ENCODE peak calls at places on chromosomes 5 and 9, in eight cellular contexts. O, K, D, H, U, Q, C and F are unnamed samples.

GRCh38 chr9:89497181-89497963 is 541 bp downstream of the SEMA4D start:
- DNase-seq in O (no peak), K (peak), D (no peak), H (peak), U (no peak), Q (no peak), C (peak), F (peak)

GRCh38 chr5:76579166-76579765 is 43.9 kb downstream of the F2RL2 start:
- DNase-seq in O (peak), K (no peak), D (no peak), H (no peak), U (no peak), Q (no peak), C (no peak), F (no peak)

GRCh38 chr9:74770508-74771261 is 117.0 kb downstream of the TRPM6 start:
- DNase-seq in O (no peak), K (peak), D (peak), H (peak), U (peak), Q (no peak), C (no peak), F (peak)

GRCh38 chr5:36614657-36615308 is 8.4 kb downstream of the SLC1A3 start:
- DNase-seq in O (no peak), K (no peak), D (no peak), H (no peak), U (no peak), Q (no peak), C (no peak), F (no peak)

GRCh38 chr5:130643321-130643720 is 521.7 kb downstream of the HINT1 start:
- DNase-seq in O (no peak), K (no peak), D (no peak), H (no peak), U (no peak), Q (no peak), C (no peak), F (no peak)

GRCh38 chr9:4592325-4592724 is 69.8 kb upstream of the PLPP6 start:
- DNase-seq in O (no peak), K (no peak), D (no peak), H (no peak), U (no peak), Q (no peak), C (no peak), F (no peak)

GRCh38 chr5:89303033-89303480 is 420.1 kb upstream of the MEF2C start:
- DNase-seq in O (no peak), K (no peak), D (no peak), H (peak), U (no peak), Q (no peak), C (no peak), F (no peak)

GRCh38 chr5:154861946-154862345 is 3.5 kb downstream of the CNOT8 start:
- DNase-seq in O (no peak), K (no peak), D (no peak), H (no peak), U (no peak), Q (no peak), C (no peak), F (no peak)

GRCh38 chr5:35803221-35803651 is 53.5 kb upstream of the IL7R start:
- DNase-seq in O (peak), K (peak), D (no peak), H (no peak), U (no peak), Q (no peak), C (peak), F (no peak)

GRCh38 chr9:137972355-137972987 is 94.9 kb downstream of the CACNA1B start:
- DNase-seq in O (no peak), K (peak), D (no peak), H (no peak), U (no peak), Q (no peak), C (no peak), F (no peak)

GRCh38 chr9:36030871-36031270 is 5.8 kb upstream of the RECK start:
- DNase-seq in O (no peak), K (no peak), D (no peak), H (no peak), U (no peak), Q (no peak), C (no peak), F (no peak)

GRCh38 chr5:14447958-14448881 is 133.4 kb upstream of the OTULINL start:
- DNase-seq in O (no peak), K (peak), D (no peak), H (peak), U (no peak), Q (no peak), C (peak), F (peak)

GRCh38 chr9:72445291-72446000 is 76.0 kb upstream of the TMC1 start:
- DNase-seq in O (peak), K (no peak), D (no peak), H (no peak), U (no peak), Q (no peak), C (no peak), F (no peak)

GRCh38 chr9:93918071-93918470 is 37.1 kb downstream of the BARX1 start:
- DNase-seq in O (no peak), K (no peak), D (no peak), H (no peak), U (no peak), Q (no peak), C (no peak), F (no peak)

GRCh38 chr5:74556631-74557595 is 83.6 kb downstream of the ENC1 start:
- DNase-seq in O (peak), K (peak), D (no peak), H (no peak), U (no peak), Q (no peak), C (no peak), F (no peak)

GRCh38 chr5:133265720-133266575 is 214.1 kb downstream of the HSPA4 start:
- DNase-seq in O (no peak), K (no peak), D (no peak), H (peak), U (no peak), Q (no peak), C (no peak), F (peak)
- TF ChIP-seq CTCF in O (no peak), K (no peak), D (no peak), H (no peak), U (no peak), Q (no peak), C (no peak), F (no peak)

GRCh38 chr9:90974007-90974406 is 172.4 kb downstream of the SYK start:
- DNase-seq in O (peak), K (no peak), D (no peak), H (no peak), U (no peak), Q (no peak), C (no peak), F (no peak)
- TF ChIP-seq CTCF in O (no peak), K (no peak), D (no peak), H (no peak), U (no peak), Q (no peak), C (no peak), F (no peak)

GRCh38 chr9:129483467-129484324 is 137.2 kb downstream of the C9orf50 start:
- DNase-seq in O (peak), K (no peak), D (peak), H (no peak), U (no peak), Q (peak), C (peak), F (no peak)

GRCh38 chr9:129481424-129481823 is 139.5 kb downstream of the C9orf50 start:
- DNase-seq in O (no peak), K (no peak), D (no peak), H (no peak), U (no peak), Q (no peak), C (peak), F (no peak)

GRCh38 chr9:129480705-129481104 is 140.2 kb downstream of the C9orf50 start:
- DNase-seq in O (no peak), K (no peak), D (no peak), H (no peak), U (no peak), Q (no peak), C (no peak), F (no peak)

GRCh38 chr9:129482521-129483466 is 138.1 kb downstream of the C9orf50 start:
- DNase-seq in O (peak), K (peak), D (peak), H (no peak), U (peak), Q (peak), C (peak), F (peak)

DNA sequence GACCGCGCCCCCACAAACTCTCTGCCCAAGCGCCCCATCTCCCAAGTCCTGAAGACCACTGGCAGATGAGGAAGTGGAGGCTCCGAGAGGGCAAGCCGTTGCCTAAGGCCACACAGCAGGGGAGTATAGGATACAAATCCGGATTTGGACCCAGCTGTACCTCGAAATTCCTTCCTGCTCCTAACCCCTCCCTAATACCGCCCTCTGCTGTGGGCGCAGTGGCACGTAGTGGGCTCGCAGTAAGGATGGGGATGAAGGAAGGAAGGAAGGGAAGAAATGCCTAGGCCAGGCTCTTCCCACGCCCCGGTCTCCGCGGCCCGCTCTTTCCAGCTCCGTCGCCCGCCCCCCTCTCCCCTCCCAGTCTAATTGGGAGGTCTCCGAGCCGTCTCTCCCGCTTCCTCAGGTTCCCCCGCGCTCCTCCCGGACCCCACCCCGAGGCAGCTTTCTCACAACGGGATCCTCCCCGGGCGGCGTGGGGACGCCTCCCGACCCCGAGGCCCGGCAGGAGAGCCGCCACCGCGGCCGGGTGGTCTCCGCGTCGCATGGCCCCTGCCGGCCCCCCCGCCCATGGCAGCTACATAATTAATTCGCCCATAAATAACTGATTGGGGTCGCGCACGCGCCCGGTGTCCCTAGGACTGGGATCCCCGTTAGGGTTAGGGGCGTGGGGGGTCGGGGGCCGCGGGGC is 138.9 kb downstream of the C9orf50 start:
- DNase-seq in O (no peak), K (no peak), D (peak), H (no peak), U (no peak), Q (no peak), C (peak), F (no peak)
- TF ChIP-seq CTCF in O (peak), K (no peak), D (no peak), H (no peak), U (no peak), Q (no peak), C (peak), F (no peak)

GRCh38 chr9:37466037-37466709 is 923 bp upstream of the ZBTB5 start:
- DNase-seq in O (no peak), K (peak), D (peak), H (no peak), U (no peak), Q (peak), C (peak), F (peak)
- TF ChIP-seq CTCF in O (no peak), K (no peak), D (no peak), H (no peak), U (no peak), Q (no peak), C (no peak), F (no peak)

DNA sequence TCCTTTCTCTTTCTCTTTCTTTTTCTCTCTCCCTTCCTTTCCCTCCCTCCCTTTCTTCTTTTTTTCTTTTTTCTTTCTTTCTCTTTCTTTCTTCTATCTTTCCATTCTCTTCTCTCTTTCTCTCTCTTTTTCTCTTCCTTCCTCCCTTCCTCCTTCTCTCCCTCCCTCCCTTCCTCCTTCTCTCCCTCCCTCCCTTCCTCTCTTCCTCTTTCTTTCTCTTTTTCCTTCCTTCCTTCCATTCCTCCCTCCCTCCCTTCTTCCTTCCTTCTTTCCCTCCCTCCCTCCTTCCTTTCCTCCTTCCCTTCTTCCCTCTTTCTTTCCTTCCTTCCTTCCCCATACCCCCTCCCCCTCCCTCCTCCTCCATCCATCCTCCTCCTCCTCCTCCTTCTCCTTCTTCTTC is 243.3 kb upstream of the CTNND2 start:
- DNase-seq in O (no peak), K (no peak), D (no peak), H (no peak), U (no peak), Q (no peak), C (no peak), F (no peak)
- TF ChIP-seq CTCF in O (no peak), K (no peak), D (no peak), H (no peak), U (no peak), Q (no peak), C (no peak), F (no peak)

GRCh38 chr5:170587808-170588207 is 84.0 kb downstream of the KCNIP1 start:
- DNase-seq in O (no peak), K (no peak), D (no peak), H (no peak), U (no peak), Q (no peak), C (no peak), F (no peak)

GRCh38 chr5:170584003-170584402 is 80.2 kb downstream of the KCNIP1 start:
- DNase-seq in O (no peak), K (no peak), D (no peak), H (no peak), U (no peak), Q (no peak), C (no peak), F (no peak)

GRCh38 chr5:170584446-170584845 is 80.6 kb downstream of the KCNIP1 start:
- DNase-seq in O (no peak), K (no peak), D (no peak), H (no peak), U (no peak), Q (no peak), C (no peak), F (no peak)

GRCh38 chr5:170582931-170583330 is 79.1 kb downstream of the KCNIP1 start:
- DNase-seq in O (no peak), K (no peak), D (no peak), H (no peak), U (no peak), Q (peak), C (no peak), F (no peak)

GRCh38 chr5:170585278-170585677 is 81.5 kb downstream of the KCNIP1 start:
- DNase-seq in O (no peak), K (no peak), D (no peak), H (no peak), U (no peak), Q (no peak), C (no peak), F (no peak)
- TF ChIP-seq CTCF in O (no peak), K (no peak), D (no peak), H (no peak), U (no peak), Q (no peak), C (no peak), F (no peak)

GRCh38 chr5:173629628-173630027 is 13.2 kb upstream of the BOD1 start:
- DNase-seq in O (no peak), K (peak), D (no peak), H (peak), U (no peak), Q (no peak), C (no peak), F (peak)
- TF ChIP-seq CTCF in O (peak), K (peak), D (no peak), H (peak), U (no peak), Q (no peak), C (no peak), F (peak)

GRCh38 chr9:22446950-22447606 is 454 bp downstream of the DMRTA1 start:
- DNase-seq in O (peak), K (peak), D (peak), H (peak), U (no peak), Q (no peak), C (peak), F (peak)
- TF ChIP-seq CTCF in O (peak), K (no peak), D (no peak), H (peak), U (no peak), Q (no peak), C (no peak), F (no peak)

GRCh38 chr9:118829334-118829733 is 539.9 kb downstream of the BRINP1 start:
- DNase-seq in O (no peak), K (peak), D (no peak), H (no peak), U (no peak), Q (no peak), C (no peak), F (no peak)
- TF ChIP-seq CTCF in O (no peak), K (no peak), D (no peak), H (peak), U (no peak), Q (no peak), C (no peak), F (no peak)